ENCODE peak calls at places on chromosomes 11 and 22, in four cellular contexts. Y is H9; I is psoas muscle; L is CD4-positive, CD25-positive, alpha-beta regulatory T cell. N is an unnamed sample.

GRCh38 chr11:38530226-38530625 is 1932.2 kb upstream of the RAG2 start:
- DNase-seq in Y (no peak), I (no peak), L (no peak), N (no peak)

GRCh38 chr22:19853879-19854777 is 546 bp downstream of the GNB1L start:
- DNase-seq in Y (no peak), I (no peak), L (peak; percentile 47), N (no peak)

GRCh38 chr22:46172522-46172921 is 22.2 kb downstream of the PPARA start:
- DNase-seq in Y (no peak), I (peak; percentile 68), L (no peak), N (no peak)

GRCh38 chr11:1459219-1459575 is 27.4 kb downstream of the MOB2 start:
- DNase-seq in Y (no peak), I (no peak), L (no peak), N (no peak)

GRCh38 chr11:97461044-97461880 is 1071.4 kb downstream of the JRKL start:
- DNase-seq in Y (no peak), I (no peak), L (no peak), N (no peak)

GRCh38 chr11:45106006-45106405 is 40.4 kb upstream of the PRDM11 start:
- DNase-seq in Y (no peak), I (peak; percentile 49), L (no peak), N (no peak)

GRCh38 chr11:60978546-60979380 is 7.3 kb downstream of the CD6 start:
- DNase-seq in Y (no peak), I (no peak), L (peak; percentile 39), N (no peak)

GRCh38 chr11:130071211-130071712 is 1.6 kb downstream of the APLP2 start:
- DNase-seq in Y (no peak), I (no peak), L (no peak), N (no peak)

GRCh38 chr11:19867064-19867463 is 154.4 kb downstream of the NAV2 start:
- DNase-seq in Y (no peak), I (no peak), L (no peak), N (no peak)

GRCh38 chr11:118896921-118897591 is 13.4 kb downstream of the CXCR5 start:
- DNase-seq in Y (no peak), I (no peak), L (no peak), N (no peak)

GRCh38 chr11:73326929-73327811 is 19.1 kb downstream of the ARHGEF17 start:
- DNase-seq in Y (no peak), I (peak; percentile 28), L (no peak), N (no peak)

GRCh38 chr11:115893701-115894100 is 389.5 kb upstream of the CADM1 start:
- DNase-seq in Y (no peak), I (no peak), L (no peak), N (no peak)

GRCh38 chr11:114586797-114587196 is 8.8 kb downstream of the NXPE4 start:
- DNase-seq in Y (no peak), I (no peak), L (no peak), N (no peak)

GRCh38 chr11:118088531-118088930 is 1.8 kb upstream of the SMIM35 start:
- DNase-seq in Y (no peak), I (peak; percentile 60), L (no peak), N (no peak)

GRCh38 chr11:44071157-44071556 is 5.1 kb downstream of the ACCS start:
- DNase-seq in Y (peak; percentile 51), I (no peak), L (no peak), N (no peak)

GRCh38 chr11:31820438-31820818 is 9.3 kb upstream of the PAX6 start:
- DNase-seq in Y (peak; percentile 69), I (no peak), L (no peak), N (no peak)

GRCh38 chr11:31821235-31821764 is 10.2 kb upstream of the PAX6 start:
- DNase-seq in Y (no peak), I (no peak), L (no peak), N (no peak)

GRCh38 chr11:31822604-31823371 is 11.7 kb upstream of the PAX6 start:
- DNase-seq in Y (peak; percentile 50), I (no peak), L (no peak), N (no peak)

GRCh38 chr11:31823372-31824371 is 12.6 kb upstream of the PAX6 start:
- DNase-seq in Y (peak; percentile 68), I (no peak), L (no peak), N (no peak)

DNA sequence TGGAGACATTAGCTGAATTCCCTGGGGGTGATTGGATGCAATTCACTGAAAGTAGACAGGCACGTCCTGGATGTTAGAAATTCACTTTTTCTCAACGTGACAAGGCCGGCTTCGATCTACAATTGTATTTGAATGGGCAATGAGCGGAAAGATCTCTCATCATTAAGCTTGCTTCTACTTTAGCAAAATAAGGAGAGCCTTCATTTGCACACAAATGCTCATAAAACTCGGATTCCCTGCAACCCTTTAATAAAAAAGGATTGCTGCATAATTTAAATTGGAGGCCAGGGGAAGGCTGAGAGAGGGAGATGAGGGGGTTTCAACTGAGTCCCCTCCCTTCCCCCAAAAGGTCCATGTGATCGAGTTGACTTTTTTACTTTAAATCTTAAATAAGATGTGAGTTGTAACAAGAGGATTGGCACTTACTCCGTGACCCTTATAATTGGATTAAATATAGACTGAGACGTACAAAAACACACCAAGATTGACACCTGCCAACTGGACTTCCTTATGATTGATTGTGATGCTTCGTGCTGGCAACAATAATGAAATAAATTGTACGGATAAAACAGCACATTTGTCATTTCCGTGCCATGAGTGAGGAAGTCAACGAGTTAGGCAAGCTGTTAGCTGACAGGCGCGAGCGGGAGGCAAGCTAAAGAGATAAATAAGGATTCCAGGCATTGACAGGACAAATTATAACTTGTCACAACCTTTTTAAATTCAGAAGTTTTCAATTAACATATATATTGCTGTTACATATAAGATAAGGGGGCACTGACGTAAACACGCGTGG is 10.9 kb upstream of the PAX6 start:
- DNase-seq in Y (no peak), I (no peak), L (no peak), N (no peak)
- H3K9me3 ChIP-seq in Y (no peaks in the 10 kb centered on the region), I (no peaks in the 10 kb centered on the region), L (no peaks in the 10 kb centered on the region), N (peaks cover 8% of the 10 kb centered on the region)

GRCh38 chr22:49055406-49055805 is 772.3 kb downstream of the BRD1 start:
- DNase-seq in Y (no peak), I (no peak), L (no peak), N (no peak)

GRCh38 chr22:49062155-49063039 is 765.3 kb downstream of the BRD1 start:
- DNase-seq in Y (peak; percentile 43), I (peak; percentile 30), L (no peak), N (no peak)

GRCh38 chr22:49056301-49056700 is 771.4 kb downstream of the BRD1 start:
- DNase-seq in Y (no peak), I (no peak), L (no peak), N (no peak)

GRCh38 chr22:49053574-49053973 is 774.1 kb downstream of the BRD1 start:
- DNase-seq in Y (no peak), I (no peak), L (no peak), N (no peak)

GRCh38 chr22:49057910-49058309 is 769.8 kb downstream of the BRD1 start:
- DNase-seq in Y (no peak), I (no peak), L (no peak), N (no peak)
- H3K9me3 ChIP-seq in Y (no peaks in the 10 kb centered on the region), I (no peaks in the 10 kb centered on the region), L (no peaks in the 10 kb centered on the region), N (no peaks in the 10 kb centered on the region)

GRCh38 chr22:47206185-47206584 is 443.7 kb downstream of the TBC1D22A start:
- DNase-seq in Y (no peak), I (no peak), L (no peak), N (no peak)
- H3K9me3 ChIP-seq in Y (peaks cover 63% of the 10 kb centered on the region), I (no peaks in the 10 kb centered on the region), L (no peaks in the 10 kb centered on the region), N (no peaks in the 10 kb centered on the region)

GRCh38 chr11:134164490-134165370 is 59.0 kb downstream of the NCAPD3 start:
- DNase-seq in Y (peak; percentile 77), I (no peak), L (no peak), N (no peak)
- H3K9me3 ChIP-seq in Y (peaks cover 86% of the 10 kb centered on the region), I (no peaks in the 10 kb centered on the region), L (no peaks in the 10 kb centered on the region), N (no peaks in the 10 kb centered on the region)

GRCh38 chr11:17369685-17370243 is 18.2 kb downstream of the NCR3LG1 start:
- DNase-seq in Y (no peak), I (no peak), L (no peak), N (no peak)

GRCh38 chr11:17371614-17372013 is 16.8 kb downstream of the KCNJ11 start:
- DNase-seq in Y (no peak), I (no peak), L (no peak), N (no peak)

GRCh38 chr11:17368551-17368950 is 17.0 kb downstream of the NCR3LG1 start:
- DNase-seq in Y (no peak), I (no peak), L (no peak), N (no peak)

GRCh38 chr11:17366491-17366890 is 14.9 kb downstream of the NCR3LG1 start:
- DNase-seq in Y (no peak), I (no peak), L (no peak), N (no peak)

DNA sequence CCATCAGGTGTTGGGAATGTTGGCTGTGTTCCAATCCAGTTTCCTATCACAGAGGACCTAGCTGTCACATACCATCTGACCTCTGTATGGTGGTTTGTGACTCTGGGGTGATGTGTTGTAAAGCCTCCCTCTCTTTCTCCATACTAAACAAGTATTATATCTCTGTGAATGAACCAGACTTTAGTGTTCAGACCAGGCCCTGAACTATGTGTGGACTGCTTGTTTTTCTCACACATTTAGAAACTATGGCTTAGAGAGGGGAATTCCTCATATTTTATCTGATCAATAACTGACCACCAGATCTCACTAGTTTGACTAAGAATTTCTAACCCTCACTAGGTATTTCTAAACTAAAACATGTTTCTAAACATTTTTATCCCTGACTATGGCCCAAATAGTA is 17.5 kb downstream of the NCR3LG1 start:
- DNase-seq in Y (no peak), I (no peak), L (no peak), N (no peak)
- H3K9me3 ChIP-seq in Y (peaks cover 52% of the 10 kb centered on the region), I (peaks cover 33% of the 10 kb centered on the region), L (peaks cover 41% of the 10 kb centered on the region), N (peaks cover 21% of the 10 kb centered on the region)

GRCh38 chr22:48226026-48227013 is 1463.9 kb downstream of the TBC1D22A start:
- DNase-seq in Y (no peak), I (no peak), L (no peak), N (no peak)
- H3K9me3 ChIP-seq in Y (no peaks in the 10 kb centered on the region), I (no peaks in the 10 kb centered on the region), L (no peaks in the 10 kb centered on the region), N (no peaks in the 10 kb centered on the region)

GRCh38 chr11:2631161-2631560 is 68.6 kb downstream of the KCNQ1OT1 start:
- DNase-seq in Y (no peak), I (no peak), L (no peak), N (no peak)

GRCh38 chr11:2630679-2631078 is 69.1 kb downstream of the KCNQ1OT1 start:
- DNase-seq in Y (no peak), I (no peak), L (no peak), N (no peak)

GRCh38 chr11:2621919-2622318 is 77.9 kb downstream of the KCNQ1OT1 start:
- DNase-seq in Y (no peak), I (no peak), L (peak; percentile 14), N (no peak)

GRCh38 chr11:2625183-2625582 is 74.6 kb downstream of the KCNQ1OT1 start:
- DNase-seq in Y (no peak), I (no peak), L (no peak), N (no peak)
- H3K9me3 ChIP-seq in Y (no peaks in the 10 kb centered on the region), I (peaks cover 4% of the 10 kb centered on the region), L (peaks cover 6% of the 10 kb centered on the region), N (no peaks in the 10 kb centered on the region)

GRCh38 chr11:121318848-121319834 is 26.6 kb downstream of the SC5D start:
- DNase-seq in Y (no peak), I (no peak), L (peak; percentile 61), N (no peak)
- H3K9me3 ChIP-seq in Y (no peaks in the 10 kb centered on the region), I (no peaks in the 10 kb centered on the region), L (no peaks in the 10 kb centered on the region), N (no peaks in the 10 kb centered on the region)

GRCh38 chr11:110329441-110329840 is 33.0 kb upstream of the RDX start:
- DNase-seq in Y (no peak), I (no peak), L (no peak), N (no peak)
- H3K9me3 ChIP-seq in Y (peaks cover 4% of the 10 kb centered on the region), I (no peaks in the 10 kb centered on the region), L (peaks cover 4% of the 10 kb centered on the region), N (no peaks in the 10 kb centered on the region)